ENCODE peak calls at places on chromosomes 2 and 18, in four cellular contexts. I, N, B and P are unnamed samples.

GRCh38 chr2:240216197-240216596 is 75.7 kb upstream of the OTOS start:
- DNase-seq in B (no peak), N (no peak), I (no peak), P (no peak)

GRCh38 chr18:60506682-60507081 is 134.1 kb upstream of the MC4R start:
- DNase-seq in N (no peak), I (no peak), B (no peak), P (no peak)

GRCh38 chr2:65880451-65880850 is 448.1 kb upstream of the SPRED2 start:
- DNase-seq in I (no peak), N (no peak), B (no peak), P (no peak)

GRCh38 chr2:95526360-95527341 is 42.1 kb upstream of the TRIM43B start:
- DNase-seq in B (no peak), I (peak; percentile 20), N (no peak), P (peak; percentile 49)

GRCh38 chr18:70420151-70420898 is 131.5 kb downstream of the SOCS6 start:
- DNase-seq in B (no peak), I (no peak), N (peak; percentile 57), P (no peak)

GRCh38 chr2:96116879-96117533 is 635 bp upstream of the ADRA2B start:
- DNase-seq in N (no peak), I (no peak), B (peak; percentile 91), P (peak; percentile 96)

GRCh38 chr2:64143154-64144056 is 815 bp downstream of the PELI1 start:
- DNase-seq in B (peak; percentile 43), I (no peak), N (no peak), P (peak; percentile 12)

GRCh38 chr2:174617120-174617519 is 19.5 kb upstream of the WIPF1 start:
- DNase-seq in N (no peak), I (no peak), B (no peak), P (no peak)

GRCh38 chr2:215205787-215206186 is 67.4 kb upstream of the ABCA12 start:
- DNase-seq in N (no peak), I (no peak), B (no peak), P (no peak)

GRCh38 chr18:28163201-28163778 is 13.6 kb downstream of the CDH2 start:
- DNase-seq in N (no peak), I (no peak), B (no peak), P (no peak)

GRCh38 chr18:25005602-25006375 is 346.2 kb downstream of the ZNF521 start:
- DNase-seq in B (no peak), I (no peak), N (no peak), P (no peak)

GRCh38 chr2:102951249-102951648 is 189.4 kb downstream of the TMEM182 start:
- DNase-seq in N (no peak), I (no peak), B (peak; percentile 17), P (no peak)

GRCh38 chr2:43206602-43207001 is 19.8 kb downstream of the ZFP36L2 start:
- DNase-seq in B (no peak), I (no peak), N (no peak), P (no peak)

GRCh38 chr2:132037527-132038178 is 124.1 kb downstream of the ANKRD30BL start:
- DNase-seq in B (peak; percentile 6), I (no peak), N (no peak), P (no peak)

GRCh38 chr18:36296591-36297418 is 708 bp upstream of the FHOD3 start:
- DNase-seq in B (peak; percentile 67), I (no peak), N (no peak), P (peak; percentile 30)

GRCh38 chr2:96816836-96817702 is 1.0 kb downstream of the CNNM3 start:
- DNase-seq in B (no peak), I (no peak), N (no peak), P (no peak)

DNA sequence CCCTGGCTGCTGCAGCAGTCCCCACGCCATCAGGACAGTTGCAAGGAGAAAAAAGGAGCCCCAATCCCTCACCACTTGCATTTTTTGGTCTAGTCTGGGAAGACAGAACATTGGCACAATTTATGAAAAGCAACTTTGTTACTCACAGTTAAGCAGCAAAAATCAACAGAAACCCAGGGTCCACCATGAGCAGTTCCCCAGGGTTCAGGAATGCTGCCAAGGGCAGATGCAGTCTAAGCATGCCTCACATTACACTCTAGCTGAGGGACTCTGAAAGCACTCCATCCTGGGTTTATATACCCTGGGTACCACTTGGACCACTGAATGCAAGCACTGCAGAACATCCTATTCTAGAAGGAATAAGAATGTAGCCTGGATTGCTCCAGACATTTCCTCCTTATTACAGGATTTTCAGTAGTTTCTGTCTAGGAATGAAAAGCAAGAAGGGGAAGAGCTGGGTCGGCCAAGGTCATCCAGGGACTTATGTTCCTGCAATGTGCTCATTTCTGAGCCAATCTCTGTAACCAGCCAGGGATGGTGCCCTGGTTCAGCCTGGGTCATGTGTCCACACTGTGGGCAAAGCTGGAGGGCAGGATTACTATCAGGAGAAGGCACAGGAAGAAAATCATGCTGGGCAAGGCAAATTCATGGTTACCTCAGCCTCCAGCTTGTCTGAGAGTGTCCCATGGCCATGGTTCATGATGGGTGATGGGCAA is 19.5 kb upstream of the TMEM163 start:
- DNase-seq in I (no peak), B (no peak), N (no peak), P (no peak)
- TF ChIP-seq SPI1 in I (no peak), B (no peak), N (no peak), P (no peak)

GRCh38 chr2:129740504-129740903 is 239.0 kb upstream of the RAB6C start:
- DNase-seq in N (no peak), I (no peak), B (no peak), P (no peak)

GRCh38 chr2:129742415-129742814 is 237.1 kb upstream of the RAB6C start:
- DNase-seq in I (no peak), N (no peak), B (no peak), P (no peak)

GRCh38 chr2:129741623-129742022 is 237.8 kb upstream of the RAB6C start:
- DNase-seq in I (no peak), N (no peak), B (no peak), P (no peak)

GRCh38 chr2:129738799-129739198 is 240.7 kb upstream of the RAB6C start:
- DNase-seq in B (no peak), I (no peak), N (no peak), P (no peak)

GRCh38 chr2:129741165-129741564 is 238.3 kb upstream of the RAB6C start:
- DNase-seq in N (no peak), I (no peak), B (no peak), P (no peak)
- TF ChIP-seq POLR2AphosphoS5 in N (no peak), I (no peak), B (no peak), P (no peak)

GRCh38 chr2:121101093-121101715 is 183.8 kb downstream of the TFCP2L1 start:
- DNase-seq in N (no peak), B (no peak), I (no peak), P (no peak)

GRCh38 chr2:121099329-121100318 is 185.4 kb downstream of the TFCP2L1 start:
- DNase-seq in I (no peak), N (no peak), B (no peak), P (no peak)

GRCh38 chr2:121102949-121103348 is 182.1 kb downstream of the TFCP2L1 start:
- DNase-seq in B (no peak), N (no peak), I (no peak), P (no peak)

GRCh38 chr2:121103969-121104368 is 181.0 kb downstream of the TFCP2L1 start:
- DNase-seq in B (no peak), I (no peak), N (no peak), P (no peak)

GRCh38 chr2:121104721-121105141 is 180.3 kb downstream of the TFCP2L1 start:
- DNase-seq in B (no peak), N (no peak), I (no peak), P (no peak)
- TF ChIP-seq SPI1 in B (no peak), N (no peak), I (no peak), P (no peak)

DNA sequence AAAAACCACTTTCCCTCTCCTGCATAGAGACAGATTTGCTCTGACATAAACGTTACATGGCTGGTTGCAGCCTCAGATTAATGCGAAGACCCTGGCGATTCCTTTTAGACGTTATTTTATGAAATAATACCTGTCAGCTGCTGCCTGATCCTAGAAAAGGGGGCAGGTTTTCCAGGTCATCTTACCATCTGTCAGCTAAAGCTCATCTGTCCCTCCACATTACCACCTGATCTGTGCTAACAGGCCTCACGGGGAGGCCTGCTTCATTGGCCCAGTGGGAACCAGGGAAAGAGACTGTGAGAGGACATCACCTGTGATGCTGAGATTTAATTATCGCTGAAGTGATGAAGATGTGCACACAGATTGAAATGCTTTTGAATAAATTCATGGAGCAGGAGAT is 261.0 kb downstream of the ARHGAP15 start:
- DNase-seq in I (no peak), N (no peak), B (no peak), P (no peak)
- TF ChIP-seq POLR2AphosphoS5 in I (no peak), N (no peak), B (no peak), P (no peak)

DNA sequence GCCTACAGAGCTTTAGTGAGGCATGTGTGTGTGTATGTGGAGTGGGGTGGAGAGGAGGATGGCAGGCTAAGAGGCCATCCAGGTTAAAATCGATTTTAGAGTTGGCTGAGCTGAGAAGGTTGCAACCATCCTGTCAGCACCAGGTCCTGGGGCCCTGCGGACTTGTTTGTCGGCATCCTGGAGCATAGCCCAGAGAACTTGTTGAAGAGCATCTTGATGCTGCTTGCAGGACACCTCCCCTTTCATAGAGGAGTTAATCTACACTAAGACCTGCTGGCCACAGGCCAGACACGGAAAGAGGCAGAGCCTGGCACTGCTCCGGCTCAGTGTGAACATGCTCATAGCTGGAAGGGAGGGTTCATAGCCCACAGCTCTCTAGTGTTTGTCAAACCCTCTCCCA is 72.1 kb upstream of the RGPD5 start:
- DNase-seq in N (no peak), B (no peak), I (no peak), P (no peak)
- TF ChIP-seq SPI1 in N (no peak), B (no peak), I (no peak), P (no peak)

GRCh38 chr2:104866883-104867350 is 13.0 kb downstream of the POU3F3 start:
- DNase-seq in N (no peak), B (no peak), I (no peak), P (no peak)
- TF ChIP-seq POLR2AphosphoS5 in N (no peak), B (no peak), I (no peak), P (no peak)

GRCh38 chr18:46559296-46559695 is 97.7 kb downstream of the LOXHD1 start:
- DNase-seq in B (no peak), I (no peak), N (no peak), P (no peak)

GRCh38 chr18:46555213-46555612 is 101.8 kb downstream of the LOXHD1 start:
- DNase-seq in I (no peak), B (no peak), N (no peak), P (no peak)

GRCh38 chr18:46554406-46554805 is 102.6 kb downstream of the LOXHD1 start:
- DNase-seq in B (no peak), I (no peak), N (no peak), P (no peak)

GRCh38 chr18:46556590-46557206 is 100.3 kb downstream of the LOXHD1 start:
- DNase-seq in I (no peak), B (no peak), N (no peak), P (no peak)

DNA sequence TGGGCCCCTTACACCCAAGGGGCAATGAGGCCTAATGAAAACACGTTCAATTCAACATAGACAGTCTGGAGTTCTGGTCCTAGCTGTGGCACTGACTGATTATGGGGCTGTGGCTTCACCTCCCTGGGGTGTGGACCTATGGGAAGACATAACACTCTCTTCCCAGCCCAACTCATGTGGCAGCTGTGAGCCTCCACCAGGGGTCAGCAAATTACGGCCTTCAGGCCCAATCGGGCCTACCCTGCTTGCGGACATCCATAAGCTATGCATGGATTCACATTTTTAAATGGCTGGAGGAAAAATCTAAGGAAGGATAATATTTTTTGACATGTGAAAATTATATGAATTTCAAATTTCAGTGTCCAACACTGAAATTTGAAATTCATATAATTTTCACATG is 101.3 kb downstream of the LOXHD1 start:
- DNase-seq in I (no peak), B (peak; percentile 57), N (no peak), P (peak; percentile 37)
- TF ChIP-seq SPI1 in I (no peak), B (no peak), N (no peak), P (no peak)